ENCODE peak calls at places on chromosomes 12 and 14, in six cellular contexts. R, Y, P, H, E and S are unnamed samples.

GRCh38 chr14:94571950-94572349 is 9.3 kb upstream of the SERPINA5 start:
- DNase-seq in R (no peak), Y (peak), P (no peak), H (peak), E (peak), S (no peak)

GRCh38 chr14:103552011-103552797 is 10.3 kb downstream of the BAG5 start:
- DNase-seq in R (no peak), Y (peak), P (no peak), H (peak), E (peak), S (no peak)

GRCh38 chr14:31950760-31951637 is 126.1 kb upstream of the ARHGAP5 start:
- DNase-seq in R (peak), Y (peak), P (no peak), H (no peak), E (peak), S (no peak)

GRCh38 chr12:24378548-24379011 is 429.1 kb upstream of the SOX5 start:
- DNase-seq in R (peak), Y (no peak), P (no peak), H (no peak), E (peak), S (peak)

GRCh38 chr12:40819427-40820108 is 127.3 kb downstream of the CNTN1 start:
- DNase-seq in R (peak), Y (no peak), P (no peak), H (no peak), E (no peak), S (no peak)

GRCh38 chr12:112328411-112329124 is 53.7 kb downstream of the HECTD4 start:
- DNase-seq in R (no peak), Y (no peak), P (no peak), H (no peak), E (no peak), S (no peak)

GRCh38 chr14:42214981-42215491 is 608.4 kb downstream of the LRFN5 start:
- DNase-seq in R (no peak), Y (peak), P (no peak), H (peak), E (peak), S (no peak)

GRCh38 chr14:75418779-75419768 is 8.7 kb upstream of the JDP2 start:
- DNase-seq in R (peak), Y (no peak), P (peak), H (no peak), E (no peak), S (no peak)

GRCh38 chr12:123421314-123421713 is 15.2 kb downstream of the RILPL2 start:
- DNase-seq in R (no peak), Y (no peak), P (no peak), H (peak), E (no peak), S (no peak)

GRCh38 chr14:44449694-44450093 is 57.4 kb downstream of the FSCB start:
- DNase-seq in R (no peak), Y (no peak), P (no peak), H (no peak), E (no peak), S (no peak)

GRCh38 chr12:52741378-52742195 is 35.6 kb downstream of the KRT76 start:
- DNase-seq in R (peak), Y (peak), P (no peak), H (no peak), E (peak), S (peak)

GRCh38 chr12:121400332-121401139 is 618 bp downstream of the RNF34 start:
- DNase-seq in R (peak), Y (peak), P (peak), H (peak), E (peak), S (peak)

GRCh38 chr12:103877934-103878510 is 37.0 kb upstream of the NT5DC3 start:
- DNase-seq in R (peak), Y (peak), P (peak), H (peak), E (peak), S (peak)

GRCh38 chr14:105060751-105061427 is 4.3 kb downstream of the GPR132 start:
- DNase-seq in R (no peak), Y (no peak), P (no peak), H (peak), E (no peak), S (peak)

GRCh38 chr12:1680804-1681492 is 9.9 kb upstream of the ADIPOR2 start:
- DNase-seq in R (no peak), Y (no peak), P (no peak), H (no peak), E (no peak), S (no peak)

GRCh38 chr12:102735104-102735503 is 181.9 kb downstream of the PAH start:
- DNase-seq in R (no peak), Y (no peak), P (peak), H (no peak), E (no peak), S (no peak)

GRCh38 chr12:19190292-19191031 is 60.9 kb downstream of the PLEKHA5 start:
- DNase-seq in R (no peak), Y (peak), P (no peak), H (no peak), E (peak), S (peak)

GRCh38 chr12:6752181-6752930 is 585 bp downstream of the MLF2 start:
- DNase-seq in R (peak), Y (peak), P (no peak), H (peak), E (peak), S (peak)

GRCh38 chr12:103288016-103288415 is 207.8 kb downstream of the C12orf42 start:
- DNase-seq in R (no peak), Y (no peak), P (no peak), H (no peak), E (no peak), S (no peak)

GRCh38 chr14:93105362-93105761 is 10.4 kb downstream of the ITPK1 start:
- DNase-seq in R (no peak), Y (peak), P (no peak), H (no peak), E (peak), S (no peak)

GRCh38 chr12:12099102-12099501 is 28.4 kb downstream of the BCL2L14 start:
- DNase-seq in R (no peak), Y (no peak), P (no peak), H (no peak), E (no peak), S (no peak)

GRCh38 chr12:67358686-67359374 is 89.7 kb downstream of the CAND1 start:
- DNase-seq in R (no peak), Y (no peak), P (no peak), H (peak), E (peak), S (no peak)

GRCh38 chr14:35213869-35214387 is 78.3 kb upstream of the PSMA6 start:
- DNase-seq in R (no peak), Y (peak), P (no peak), H (no peak), E (peak), S (no peak)

DNA sequence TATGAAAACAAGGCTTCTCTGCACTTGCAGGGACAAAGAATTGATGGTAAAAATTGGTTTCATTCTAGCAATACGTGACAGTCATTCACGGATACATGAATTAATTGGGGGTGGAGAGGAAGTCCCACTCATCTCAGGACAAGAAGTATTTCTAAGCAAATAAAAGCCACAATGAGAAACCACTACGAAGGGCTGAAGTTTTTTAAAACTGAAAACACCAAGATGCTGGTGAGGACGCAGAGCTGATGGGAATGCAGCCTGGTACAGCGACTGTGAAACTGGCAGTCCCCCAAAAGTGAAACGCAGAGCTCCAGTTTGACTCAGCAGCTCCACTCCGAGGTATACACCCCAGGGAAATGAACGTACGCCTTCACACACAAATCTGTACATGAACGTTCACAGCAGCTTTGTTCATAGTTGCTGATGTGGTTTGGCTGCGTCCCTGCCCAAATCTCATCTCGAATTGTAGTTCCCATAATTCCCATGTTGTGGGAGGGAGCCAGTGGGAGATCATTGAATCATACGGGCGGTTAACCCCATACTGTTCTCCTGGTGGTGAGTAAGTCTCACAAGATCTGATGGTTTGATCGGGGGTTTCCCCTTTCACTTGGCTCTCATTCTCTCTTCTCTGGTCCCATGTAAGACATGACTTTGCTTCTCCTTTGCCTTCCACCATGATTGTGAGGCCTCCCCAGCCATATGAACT is 89.0 kb downstream of the SCARB1 start:
- DNase-seq in R (no peak), Y (peak), P (peak), H (peak), E (peak), S (peak)
- H2AFZ ChIP-seq in R (no peak), Y (peak), P (peak), H (peak), E (peak), S (no peak)

GRCh38 chr12:107119091-107119490 is 25.7 kb upstream of the CRY1 start:
- DNase-seq in R (no peak), Y (no peak), P (no peak), H (no peak), E (no peak), S (no peak)
- H2AFZ ChIP-seq in R (no peak), Y (no peak), P (no peak), H (no peak), E (no peak), S (no peak)

DNA sequence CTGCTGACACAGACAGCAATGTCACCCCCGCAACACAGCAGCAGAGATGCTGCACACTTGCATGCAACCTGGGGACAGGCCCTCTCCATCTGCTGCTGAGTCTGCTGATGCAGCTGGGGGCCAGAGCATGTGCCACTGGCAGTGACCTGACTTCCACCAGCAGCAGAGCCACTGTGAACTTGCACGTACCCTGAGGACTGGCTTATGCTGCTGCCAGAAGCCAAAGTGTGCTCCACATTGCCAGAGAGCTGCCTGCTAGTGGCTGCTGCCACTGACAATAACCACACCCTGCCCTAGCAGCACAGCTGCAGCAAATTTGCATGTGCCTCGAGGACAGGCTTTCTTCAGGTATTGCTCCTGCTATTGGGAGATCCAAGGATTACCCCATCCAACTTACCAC is 4.5 kb upstream of the PRR4 start:
- DNase-seq in R (no peak), Y (no peak), P (no peak), H (no peak), E (no peak), S (no peak)
- H2AFZ ChIP-seq in R (no peak), Y (no peak), P (no peak), H (no peak), E (no peak), S (no peak)

GRCh38 chr12:70628701-70629480 is 8.3 kb downstream of the PTPRB start:
- DNase-seq in R (no peak), Y (no peak), P (no peak), H (no peak), E (no peak), S (no peak)

GRCh38 chr12:70626180-70626579 is 11.0 kb downstream of the PTPRB start:
- DNase-seq in R (no peak), Y (no peak), P (no peak), H (no peak), E (no peak), S (no peak)

GRCh38 chr12:70627677-70628076 is 9.6 kb downstream of the PTPRB start:
- DNase-seq in R (no peak), Y (no peak), P (no peak), H (no peak), E (no peak), S (no peak)
- H2AFZ ChIP-seq in R (no peak), Y (no peak), P (no peak), H (peak), E (no peak), S (no peak)